ENCODE peak calls at places on chromosome 16, in four cellular contexts. Q, X, T and G are unnamed samples.

GRCh38 chr16:57115504-57116182 is 23.3 kb downstream of the CPNE2 start:
- DNase-seq in Q (no peak), T (no peak), X (no peak), G (no peak)

GRCh38 chr16:4290236-4290830 is 17.5 kb upstream of the TFAP4 start:
- DNase-seq in X (no peak), Q (no peak), T (peak; percentile 73), G (no peak)

GRCh38 chr16:14511798-14512131 is 118.3 kb downstream of the PARN start:
- DNase-seq in X (no peak), T (no peak), Q (no peak), G (no peak)

GRCh38 chr16:58809213-58809612 is 75.1 kb upstream of the GOT2 start:
- DNase-seq in T (no peak), X (no peak), Q (no peak), G (no peak)

GRCh38 chr16:57802635-57803412 is 533 bp upstream of the KIFC3 start:
- DNase-seq in Q (no peak), T (no peak), X (no peak), G (no peak)

GRCh38 chr16:74726736-74727135 is 26.1 kb upstream of the MLKL start:
- DNase-seq in Q (no peak), T (no peak), X (no peak), G (no peak)

GRCh38 chr16:30934827-30935557 is 11.6 kb downstream of the FBXL19 start:
- DNase-seq in T (no peak), X (peak; percentile 37), Q (peak; percentile 71), G (peak; percentile 76)

GRCh38 chr16:21260870-21261791 is 17.0 kb downstream of the CRYM start:
- DNase-seq in T (peak; percentile 67), Q (no peak), X (peak; percentile 84), G (no peak)

GRCh38 chr16:48507346-48507745 is 102.6 kb downstream of the N4BP1 start:
- DNase-seq in T (no peak), X (no peak), Q (no peak), G (no peak)

GRCh38 chr16:56891685-56892084 is 26.7 kb downstream of the SLC12A3 start:
- DNase-seq in X (no peak), T (no peak), Q (no peak), G (no peak)

GRCh38 chr16:54720259-54720658 is 210.4 kb upstream of the IRX5 start:
- DNase-seq in T (no peak), Q (no peak), X (no peak), G (no peak)

GRCh38 chr16:6625606-6626005 is 707.0 kb upstream of the RBFOX1 start:
- DNase-seq in X (no peak), T (no peak), Q (no peak), G (no peak)

GRCh38 chr16:2034695-2035430 is 8.2 kb downstream of the NHERF2 start:
- DNase-seq in Q (no peak), X (no peak), T (no peak), G (no peak)

GRCh38 chr16:85552980-85553435 is 60.1 kb upstream of the GSE1 start:
- DNase-seq in T (no peak), Q (no peak), X (no peak), G (peak; percentile 88)

GRCh38 chr16:68311316-68311620 is 449 bp downstream of the PRMT7 start:
- DNase-seq in X (no peak), T (no peak), Q (peak; percentile 63), G (no peak)

GRCh38 chr16:85354623-85355514 is 242.6 kb upstream of the CIBAR2 start:
- DNase-seq in X (peak; percentile 91), Q (no peak), T (peak; percentile 77), G (no peak)

GRCh38 chr16:1727651-1728624 is 21.9 kb downstream of the MAPK8IP3 start:
- DNase-seq in Q (no peak), X (no peak), T (no peak), G (no peak)

GRCh38 chr16:72255785-72256184 is 83.8 kb upstream of the PMFBP1 start:
- DNase-seq in T (peak; percentile 48), Q (no peak), X (no peak), G (no peak)

GRCh38 chr16:23959069-23959800 is 123.5 kb downstream of the PRKCB start:
- DNase-seq in X (no peak), Q (no peak), T (no peak), G (no peak)

GRCh38 chr16:80273635-80274538 is 266.9 kb upstream of the DYNLRB2 start:
- DNase-seq in X (no peak), T (no peak), Q (no peak), G (no peak)

GRCh38 chr16:80231888-80232287 is 308.9 kb upstream of the DYNLRB2 start:
- DNase-seq in X (peak; percentile 33), Q (no peak), T (peak; percentile 93), G (no peak)

GRCh38 chr16:72961115-72961832 is 86.7 kb downstream of the ZFHX3 start:
- DNase-seq in Q (no peak), X (no peak), T (peak; percentile 21), G (peak; percentile 77)

GRCh38 chr16:22282254-22282892 is 14.8 kb upstream of the POLR3E start:
- DNase-seq in Q (no peak), T (no peak), X (no peak), G (no peak)

GRCh38 chr16:64791756-64792155 is 330.1 kb downstream of the CDH11 start:
- DNase-seq in Q (no peak), T (no peak), X (no peak), G (no peak)

GRCh38 chr16:72814226-72814625 is 233.7 kb downstream of the ZFHX3 start:
- DNase-seq in T (peak; percentile 2), Q (no peak), X (no peak), G (no peak)

GRCh38 chr16:1150511-1150982 is 2.4 kb upstream of the CACNA1H start:
- DNase-seq in Q (no peak), T (peak; percentile 32), X (peak; percentile 37), G (no peak)

GRCh38 chr16:77690416-77690815 is 31.9 kb upstream of the NUDT7 start:
- DNase-seq in X (no peak), T (no peak), Q (no peak), G (no peak)

GRCh38 chr16:11032922-11033291 is 88.5 kb downstream of the CLEC16A start:
- DNase-seq in X (peak; percentile 77), T (peak; percentile 86), Q (peak; percentile 83), G (no peak)

GRCh38 chr16:82882982-82883863 is 256.5 kb downstream of the CDH13 start:
- DNase-seq in T (no peak), X (no peak), Q (no peak), G (no peak)

GRCh38 chr16:25235991-25236390 is 19.2 kb downstream of the AQP8 start:
- DNase-seq in X (no peak), Q (no peak), T (peak; percentile 8), G (no peak)

GRCh38 chr16:16021988-16022682 is 72.7 kb downstream of the ABCC1 start:
- DNase-seq in T (peak; percentile 97), Q (peak; percentile 97), X (peak; percentile 90), G (peak; percentile 58)

GRCh38 chr16:69243479-69243878 is 56.5 kb downstream of the SNTB2 start:
- DNase-seq in X (no peak), T (peak; percentile 35), Q (no peak), G (no peak)

DNA sequence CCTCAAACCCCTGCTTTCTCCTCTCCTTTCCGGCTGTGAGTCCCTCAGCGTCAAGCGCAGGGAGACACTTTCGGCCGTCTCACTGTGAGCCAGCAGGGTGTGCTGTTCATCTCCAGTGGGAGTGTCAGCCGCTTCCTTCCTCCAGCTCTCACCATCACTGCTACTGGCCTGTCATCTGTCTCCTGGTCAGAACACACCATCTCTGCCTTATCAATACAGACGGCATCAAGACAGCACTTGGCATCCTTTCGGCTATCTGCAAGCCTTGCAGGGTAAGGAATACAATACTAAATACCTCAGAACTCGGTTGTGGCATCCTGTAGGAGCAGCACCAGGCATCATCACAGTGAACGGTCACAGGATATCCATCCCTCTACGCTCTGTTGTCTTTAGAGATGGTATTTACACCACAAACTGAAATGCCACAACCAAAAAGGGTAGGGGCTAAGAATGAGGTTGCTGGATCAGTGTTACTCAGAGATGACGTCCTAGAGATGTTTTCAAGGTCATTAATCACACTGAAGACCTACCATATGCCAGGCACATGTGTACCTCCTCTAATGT is 20.7 kb upstream of the CMTM4 start:
- DNase-seq in X (peak; percentile 77), T (peak; percentile 82), Q (no peak), G (peak; percentile 77)
- TF ChIP-seq CTCF in X (peak; percentile 70), T (peak; percentile 72), Q (peak; percentile 46), G (peak; percentile 51)

DNA sequence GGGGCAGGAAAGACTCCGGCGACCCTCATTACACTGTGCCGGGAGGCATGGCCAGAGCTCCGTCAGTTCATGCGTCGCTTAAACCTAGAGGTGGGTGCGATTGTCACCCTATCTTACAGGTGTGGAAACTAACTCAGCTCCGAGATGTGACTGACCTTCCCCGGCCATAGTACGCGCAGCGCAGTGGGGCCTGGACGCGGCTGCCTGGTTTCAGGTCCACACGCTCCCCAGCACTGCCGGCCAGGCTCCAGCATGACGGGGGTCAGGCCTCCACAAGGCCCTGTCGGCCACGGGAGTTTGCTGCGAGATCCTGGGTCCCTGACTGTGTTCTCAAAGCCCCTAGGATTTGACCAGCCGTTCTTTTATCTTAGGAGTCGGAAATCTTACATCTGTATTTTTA is 34.4 kb downstream of the JPH3 start:
- DNase-seq in Q (no peak), T (no peak), X (no peak), G (no peak)
- TF ChIP-seq CTCF in Q (no peak), T (no peak), X (no peak), G (peak; percentile 5)

DNA sequence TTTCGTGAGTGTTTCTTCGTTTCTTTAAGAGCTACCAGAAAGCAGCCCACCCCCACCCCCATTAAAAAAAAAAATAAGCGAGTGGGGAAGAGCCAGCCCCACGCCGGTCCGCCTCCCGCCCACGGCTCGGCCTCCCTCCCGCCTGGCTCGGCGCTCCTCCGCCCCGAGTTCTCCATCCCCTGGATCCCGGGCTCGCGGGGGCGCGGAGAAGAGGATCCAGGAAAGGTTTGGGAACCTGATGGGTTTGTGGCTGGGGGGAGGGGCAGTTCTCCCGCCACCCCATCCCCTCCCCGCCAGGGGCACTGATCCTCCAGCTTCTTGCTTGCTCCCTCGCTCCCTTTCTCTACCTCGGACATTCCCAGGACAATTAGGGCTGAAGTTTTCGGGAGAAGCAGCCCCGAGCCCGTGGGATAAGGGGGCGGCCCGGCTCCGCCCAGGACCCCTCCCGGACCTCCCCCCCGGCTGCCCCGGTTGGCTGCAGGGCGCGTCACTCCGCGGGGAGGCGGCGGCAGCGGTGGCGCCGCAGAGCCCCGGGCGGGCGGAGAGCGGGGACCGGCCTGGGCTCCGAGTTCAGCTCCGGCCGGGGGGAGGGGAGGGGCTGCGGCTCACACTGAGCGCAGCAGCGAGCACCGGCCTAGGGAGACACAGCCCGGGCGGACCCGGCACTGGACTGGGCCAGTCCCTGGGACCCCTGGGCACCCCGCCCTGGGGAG is 1.0 kb upstream of the SALL1 start:
- DNase-seq in Q (no peak), T (peak; percentile 93), X (peak; percentile 72), G (peak; percentile 93)
- TF ChIP-seq CTCF in Q (no peak), T (peak; percentile 15), X (no peak), G (peak; percentile 16)

DNA sequence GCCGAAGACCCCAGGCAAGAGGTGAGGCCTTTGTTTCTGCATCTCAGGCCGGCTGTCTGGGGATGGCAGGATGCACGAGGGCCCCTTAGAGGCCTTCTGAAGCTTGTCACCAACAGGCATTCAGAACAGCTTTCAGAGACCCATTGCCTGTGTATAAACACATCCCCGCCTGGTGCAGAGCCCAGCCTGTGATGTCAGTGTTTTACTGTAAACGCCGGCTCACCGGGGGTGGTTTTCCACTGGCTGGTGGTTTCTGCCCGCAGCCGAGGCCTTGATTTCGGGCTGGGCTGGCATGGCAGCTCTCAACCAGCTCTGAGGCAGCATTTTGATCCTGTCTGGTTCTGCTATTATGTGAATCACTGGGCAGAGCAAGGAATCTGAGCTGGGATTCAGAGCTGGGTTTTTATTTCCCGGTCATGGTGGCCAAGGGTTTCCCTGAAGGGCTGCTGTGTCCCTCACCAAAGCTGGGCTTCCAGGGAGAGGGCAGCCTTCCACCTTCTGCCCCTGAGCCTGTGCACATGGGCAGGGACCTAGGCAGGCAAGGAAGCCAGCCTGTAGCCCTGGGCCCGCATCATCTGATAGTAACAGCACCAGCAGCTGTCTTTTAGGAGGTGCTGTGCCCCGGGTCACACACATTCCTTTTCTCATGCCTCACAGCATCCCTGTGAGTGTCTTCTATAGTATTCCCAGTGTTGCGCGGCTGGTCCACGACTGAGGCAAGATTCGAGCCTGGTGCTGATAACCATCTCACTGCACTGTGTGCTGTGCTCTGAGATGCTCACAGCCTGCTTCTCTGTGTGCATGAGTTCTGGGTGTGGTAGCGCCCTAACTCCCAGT is 85.4 kb upstream of the PLCG2 start:
- DNase-seq in Q (no peak), T (peak; percentile 14), X (no peak), G (no peak)
- TF ChIP-seq CTCF in Q (no peak), T (no peak), X (no peak), G (no peak)